ENCODE peak calls at places on chromosomes 4 and X, in nine cellular contexts. One of them, this sample, is unnamed.

GRCh38 chr4:176270669-176271068 is 1.6 kb upstream of the ASB5 start:
- DNase-seq in CD4-positive, alpha-beta T cell: no peak
- DNase-seq in K562: no peak
- DNase-seq in glutamatergic neuron: peak
- DNase-seq in IMR-90: peak
- DNase-seq in ascending aorta: no peak
- DNase-seq in AG10803: peak
- DNase-seq in cardiac fibroblast: peak
- DNase-seq in left ventricle myocardium inferior: no peak
- DNase-seq in this sample: no peak

GRCh38 chrX:108064613-108065012 is 19.7 kb downstream of the VSIG1 start:
- DNase-seq in CD4-positive, alpha-beta T cell: no peak
- DNase-seq in K562: no peak
- DNase-seq in glutamatergic neuron: no peak
- DNase-seq in IMR-90: no peak
- DNase-seq in ascending aorta: no peak
- DNase-seq in AG10803: no peak
- DNase-seq in cardiac fibroblast: no peak
- DNase-seq in left ventricle myocardium inferior: no peak
- DNase-seq in this sample: no peak

GRCh38 chrX:25295466-25295865 is 279.7 kb upstream of the ARX start:
- DNase-seq in CD4-positive, alpha-beta T cell: no peak
- DNase-seq in K562: no peak
- DNase-seq in glutamatergic neuron: no peak
- DNase-seq in IMR-90: no peak
- DNase-seq in ascending aorta: no peak
- DNase-seq in AG10803: no peak
- DNase-seq in cardiac fibroblast: no peak
- DNase-seq in left ventricle myocardium inferior: no peak
- DNase-seq in this sample: no peak

GRCh38 chr4:150145950-150146340 is 67.7 kb downstream of the DCLK2 start:
- DNase-seq in CD4-positive, alpha-beta T cell: no peak
- DNase-seq in K562: no peak
- DNase-seq in glutamatergic neuron: no peak
- DNase-seq in IMR-90: peak
- DNase-seq in ascending aorta: no peak
- DNase-seq in AG10803: no peak
- DNase-seq in cardiac fibroblast: no peak
- DNase-seq in left ventricle myocardium inferior: no peak
- DNase-seq in this sample: no peak

GRCh38 chrX:130174051-130174704 is 2.4 kb downstream of the RAB33A start:
- DNase-seq in CD4-positive, alpha-beta T cell: no peak
- DNase-seq in K562: no peak
- DNase-seq in glutamatergic neuron: no peak
- DNase-seq in IMR-90: peak
- DNase-seq in ascending aorta: no peak
- DNase-seq in AG10803: peak
- DNase-seq in cardiac fibroblast: peak
- DNase-seq in left ventricle myocardium inferior: peak
- DNase-seq in this sample: no peak

GRCh38 chrX:39990388-39990787 is 107.4 kb downstream of the BCOR start:
- DNase-seq in CD4-positive, alpha-beta T cell: no peak
- DNase-seq in K562: no peak
- DNase-seq in glutamatergic neuron: no peak
- DNase-seq in IMR-90: no peak
- DNase-seq in ascending aorta: no peak
- DNase-seq in AG10803: no peak
- DNase-seq in cardiac fibroblast: no peak
- DNase-seq in left ventricle myocardium inferior: no peak
- DNase-seq in this sample: no peak

GRCh38 chrX:63686878-63687714 is 97.9 kb downstream of the ARHGEF9 start:
- DNase-seq in CD4-positive, alpha-beta T cell: no peak
- DNase-seq in K562: peak
- DNase-seq in glutamatergic neuron: no peak
- DNase-seq in IMR-90: peak
- DNase-seq in ascending aorta: no peak
- DNase-seq in AG10803: peak
- DNase-seq in cardiac fibroblast: peak
- DNase-seq in left ventricle myocardium inferior: no peak
- DNase-seq in this sample: no peak

GRCh38 chr4:16897991-16898827 is at the start of gene LDB2:
- DNase-seq in CD4-positive, alpha-beta T cell: no peak
- DNase-seq in K562: no peak
- DNase-seq in glutamatergic neuron: peak
- DNase-seq in IMR-90: peak
- DNase-seq in ascending aorta: no peak
- DNase-seq in AG10803: peak
- DNase-seq in cardiac fibroblast: peak
- DNase-seq in left ventricle myocardium inferior: peak
- DNase-seq in this sample: no peak

GRCh38 chr4:76765473-76766183 is 132.3 kb downstream of the SOWAHB start:
- DNase-seq in CD4-positive, alpha-beta T cell: no peak
- DNase-seq in K562: no peak
- DNase-seq in glutamatergic neuron: no peak
- DNase-seq in IMR-90: peak
- DNase-seq in ascending aorta: no peak
- DNase-seq in AG10803: peak
- DNase-seq in cardiac fibroblast: no peak
- DNase-seq in left ventricle myocardium inferior: no peak
- DNase-seq in this sample: no peak

GRCh38 chrX:123036401-123036800 is 147.7 kb upstream of the GRIA3 start:
- DNase-seq in CD4-positive, alpha-beta T cell: no peak
- DNase-seq in K562: no peak
- DNase-seq in glutamatergic neuron: no peak
- DNase-seq in IMR-90: no peak
- DNase-seq in ascending aorta: no peak
- DNase-seq in AG10803: no peak
- DNase-seq in cardiac fibroblast: no peak
- DNase-seq in left ventricle myocardium inferior: no peak
- DNase-seq in this sample: no peak

GRCh38 chr4:152045781-152046571 is 285.2 kb upstream of the GATB start:
- DNase-seq in CD4-positive, alpha-beta T cell: peak
- DNase-seq in K562: peak
- DNase-seq in glutamatergic neuron: peak
- DNase-seq in IMR-90: no peak
- DNase-seq in ascending aorta: no peak
- DNase-seq in AG10803: peak
- DNase-seq in cardiac fibroblast: no peak
- DNase-seq in left ventricle myocardium inferior: no peak
- DNase-seq in this sample: no peak

GRCh38 chr4:40363945-40364344 is 28.8 kb downstream of the CHRNA9 start:
- DNase-seq in CD4-positive, alpha-beta T cell: no peak
- DNase-seq in K562: no peak
- DNase-seq in glutamatergic neuron: no peak
- DNase-seq in IMR-90: no peak
- DNase-seq in ascending aorta: no peak
- DNase-seq in AG10803: no peak
- DNase-seq in cardiac fibroblast: no peak
- DNase-seq in left ventricle myocardium inferior: no peak
- DNase-seq in this sample: no peak

GRCh38 chr4:11720292-11720691 is 291.6 kb upstream of the HS3ST1 start:
- DNase-seq in CD4-positive, alpha-beta T cell: no peak
- DNase-seq in K562: peak
- DNase-seq in glutamatergic neuron: no peak
- DNase-seq in IMR-90: peak
- DNase-seq in ascending aorta: no peak
- DNase-seq in AG10803: no peak
- DNase-seq in cardiac fibroblast: peak
- DNase-seq in left ventricle myocardium inferior: no peak
- DNase-seq in this sample: no peak

GRCh38 chr4:10458190-10458589 is 964 bp upstream of the ZNF518B start:
- DNase-seq in CD4-positive, alpha-beta T cell: no peak
- DNase-seq in K562: peak
- DNase-seq in glutamatergic neuron: no peak
- DNase-seq in IMR-90: no peak
- DNase-seq in ascending aorta: no peak
- DNase-seq in AG10803: no peak
- DNase-seq in cardiac fibroblast: no peak
- DNase-seq in left ventricle myocardium inferior: no peak
- DNase-seq in this sample: no peak

GRCh38 chr4:37644962-37645361 is 41.2 kb downstream of the RELL1 start:
- DNase-seq in CD4-positive, alpha-beta T cell: no peak
- DNase-seq in K562: no peak
- DNase-seq in glutamatergic neuron: no peak
- DNase-seq in IMR-90: peak
- DNase-seq in ascending aorta: no peak
- DNase-seq in AG10803: peak
- DNase-seq in cardiac fibroblast: peak
- DNase-seq in left ventricle myocardium inferior: no peak
- DNase-seq in this sample: no peak

GRCh38 chrX:57595381-57595811 is 3.6 kb downstream of the ZXDB start:
- DNase-seq in CD4-positive, alpha-beta T cell: no peak
- DNase-seq in K562: no peak
- DNase-seq in glutamatergic neuron: no peak
- DNase-seq in IMR-90: peak
- DNase-seq in ascending aorta: no peak
- DNase-seq in AG10803: peak
- DNase-seq in cardiac fibroblast: peak
- DNase-seq in left ventricle myocardium inferior: no peak
- DNase-seq in this sample: no peak

GRCh38 chr4:106717094-106717493 is 319.0 kb downstream of the DKK2 start:
- DNase-seq in CD4-positive, alpha-beta T cell: no peak
- DNase-seq in K562: no peak
- DNase-seq in glutamatergic neuron: no peak
- DNase-seq in IMR-90: no peak
- DNase-seq in ascending aorta: no peak
- DNase-seq in AG10803: peak
- DNase-seq in cardiac fibroblast: no peak
- DNase-seq in left ventricle myocardium inferior: no peak
- DNase-seq in this sample: no peak

GRCh38 chrX:6024204-6024603 is 204.5 kb downstream of the NLGN4X start:
- DNase-seq in CD4-positive, alpha-beta T cell: no peak
- DNase-seq in K562: no peak
- DNase-seq in glutamatergic neuron: no peak
- DNase-seq in IMR-90: no peak
- DNase-seq in ascending aorta: no peak
- DNase-seq in AG10803: no peak
- DNase-seq in cardiac fibroblast: no peak
- DNase-seq in left ventricle myocardium inferior: no peak
- DNase-seq in this sample: no peak

GRCh38 chr4:182555997-182556418 is 312.8 kb downstream of the TENM3 start:
- DNase-seq in CD4-positive, alpha-beta T cell: no peak
- DNase-seq in K562: no peak
- DNase-seq in glutamatergic neuron: no peak
- DNase-seq in IMR-90: peak
- DNase-seq in ascending aorta: no peak
- DNase-seq in AG10803: peak
- DNase-seq in cardiac fibroblast: peak
- DNase-seq in left ventricle myocardium inferior: no peak
- DNase-seq in this sample: no peak

GRCh38 chrX:154918060-154918483 is 31.9 kb downstream of the F8A1 start:
- DNase-seq in CD4-positive, alpha-beta T cell: no peak
- DNase-seq in K562: peak
- DNase-seq in glutamatergic neuron: peak
- DNase-seq in IMR-90: peak
- DNase-seq in ascending aorta: no peak
- DNase-seq in AG10803: peak
- DNase-seq in cardiac fibroblast: peak
- DNase-seq in left ventricle myocardium inferior: peak
- DNase-seq in this sample: peak

GRCh38 chr4:22573198-22573597 is 57.3 kb upstream of the ADGRA3 start:
- DNase-seq in CD4-positive, alpha-beta T cell: no peak
- DNase-seq in K562: no peak
- DNase-seq in glutamatergic neuron: no peak
- DNase-seq in IMR-90: no peak
- DNase-seq in ascending aorta: no peak
- DNase-seq in AG10803: no peak
- DNase-seq in cardiac fibroblast: no peak
- DNase-seq in left ventricle myocardium inferior: peak
- DNase-seq in this sample: peak

GRCh38 chrX:139864613-139865012 is 68.2 kb downstream of the ATP11C start:
- DNase-seq in CD4-positive, alpha-beta T cell: no peak
- DNase-seq in K562: no peak
- DNase-seq in glutamatergic neuron: no peak
- DNase-seq in IMR-90: no peak
- DNase-seq in ascending aorta: no peak
- DNase-seq in AG10803: no peak
- DNase-seq in cardiac fibroblast: no peak
- DNase-seq in left ventricle myocardium inferior: no peak
- DNase-seq in this sample: no peak
- TF ChIP-seq CTCF in CD4-positive, alpha-beta T cell: no peak
- TF ChIP-seq CTCF in K562: no peak
- TF ChIP-seq CTCF in glutamatergic neuron: no peak
- TF ChIP-seq CTCF in IMR-90: no peak
- TF ChIP-seq CTCF in ascending aorta: no peak
- TF ChIP-seq CTCF in AG10803: no peak
- TF ChIP-seq CTCF in cardiac fibroblast: no peak
- TF ChIP-seq CTCF in left ventricle myocardium inferior: no peak
- TF ChIP-seq CTCF in this sample: no peak

GRCh38 chrX:106791495-106791894 is 11.0 kb upstream of the TBC1D8B start:
- DNase-seq in CD4-positive, alpha-beta T cell: no peak
- DNase-seq in K562: no peak
- DNase-seq in glutamatergic neuron: no peak
- DNase-seq in IMR-90: peak
- DNase-seq in ascending aorta: no peak
- DNase-seq in AG10803: peak
- DNase-seq in cardiac fibroblast: peak
- DNase-seq in left ventricle myocardium inferior: no peak
- DNase-seq in this sample: no peak
- TF ChIP-seq CTCF in CD4-positive, alpha-beta T cell: peak
- TF ChIP-seq CTCF in K562: no peak
- TF ChIP-seq CTCF in glutamatergic neuron: no peak
- TF ChIP-seq CTCF in IMR-90: peak
- TF ChIP-seq CTCF in ascending aorta: peak
- TF ChIP-seq CTCF in AG10803: peak
- TF ChIP-seq CTCF in cardiac fibroblast: no peak
- TF ChIP-seq CTCF in left ventricle myocardium inferior: peak
- TF ChIP-seq CTCF in this sample: peak

DNA sequence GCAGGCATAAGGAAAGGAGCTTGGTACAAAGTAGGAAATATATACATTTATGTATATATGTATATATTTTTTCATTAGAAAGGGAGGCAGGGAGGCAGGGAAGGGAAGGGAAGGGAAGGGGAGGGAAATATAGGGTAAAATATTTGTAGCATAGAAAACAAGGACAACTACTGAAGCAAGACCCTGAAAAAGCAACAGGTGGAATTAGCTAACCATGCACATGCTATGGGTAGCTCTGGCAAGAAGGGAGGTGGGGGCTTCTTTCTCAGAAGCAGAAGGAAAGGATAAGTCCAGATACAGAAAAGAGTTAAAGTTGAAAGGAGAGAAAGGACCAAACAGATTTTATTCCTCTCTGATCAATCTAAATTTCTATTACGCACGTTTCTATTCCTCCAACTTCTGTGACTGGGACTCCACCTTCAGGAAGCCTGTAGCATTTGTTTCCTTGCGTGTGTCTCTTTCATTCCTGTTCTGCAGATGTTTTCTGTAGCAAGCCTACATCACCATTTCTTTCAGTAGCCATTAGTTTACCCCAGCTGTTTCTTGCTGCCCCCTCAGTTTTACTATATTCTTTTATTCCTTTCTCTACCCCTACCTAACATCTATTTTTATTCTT is 82.9 kb downstream of the OR13H1 start:
- DNase-seq in CD4-positive, alpha-beta T cell: no peak
- DNase-seq in K562: no peak
- DNase-seq in glutamatergic neuron: no peak
- DNase-seq in IMR-90: no peak
- DNase-seq in ascending aorta: no peak
- DNase-seq in AG10803: no peak
- DNase-seq in cardiac fibroblast: peak
- DNase-seq in left ventricle myocardium inferior: no peak
- DNase-seq in this sample: peak
- TF ChIP-seq CTCF in CD4-positive, alpha-beta T cell: no peak
- TF ChIP-seq CTCF in K562: peak
- TF ChIP-seq CTCF in glutamatergic neuron: no peak
- TF ChIP-seq CTCF in IMR-90: no peak
- TF ChIP-seq CTCF in ascending aorta: peak
- TF ChIP-seq CTCF in AG10803: no peak
- TF ChIP-seq CTCF in cardiac fibroblast: peak
- TF ChIP-seq CTCF in left ventricle myocardium inferior: no peak
- TF ChIP-seq CTCF in this sample: peak

GRCh38 chr4:110472583-110473329 is 3.2 kb upstream of the ENPEP start:
- DNase-seq in CD4-positive, alpha-beta T cell: no peak
- DNase-seq in K562: no peak
- DNase-seq in glutamatergic neuron: no peak
- DNase-seq in IMR-90: no peak
- DNase-seq in ascending aorta: no peak
- DNase-seq in AG10803: no peak
- DNase-seq in cardiac fibroblast: no peak
- DNase-seq in left ventricle myocardium inferior: no peak
- DNase-seq in this sample: no peak
- TF ChIP-seq CTCF in CD4-positive, alpha-beta T cell: no peak
- TF ChIP-seq CTCF in K562: no peak
- TF ChIP-seq CTCF in glutamatergic neuron: no peak
- TF ChIP-seq CTCF in IMR-90: no peak
- TF ChIP-seq CTCF in ascending aorta: no peak
- TF ChIP-seq CTCF in AG10803: no peak
- TF ChIP-seq CTCF in cardiac fibroblast: no peak
- TF ChIP-seq CTCF in left ventricle myocardium inferior: no peak
- TF ChIP-seq CTCF in this sample: no peak